ENCODE peak calls at places on chromosomes 13 and 19, in four cellular contexts. G, I, E and R are unnamed samples.
A peak's percentile ranks its signal among the peaks of the same experiment; 100 is the strongest.

GRCh38 chr19:36169084-36169760 is 17.0 kb upstream of the COX7A1 start:
- DNase-seq in G (no peak), I (no peak), E (no peak), R (no peak)

GRCh38 chr13:75357576-75358295 is 124.2 kb downstream of the TBC1D4 start:
- DNase-seq in G (peak; percentile 69), I (peak; percentile 74), E (peak; percentile 69), R (no peak)

GRCh38 chr13:39888865-39889810 is 233.7 kb downstream of the COG6 start:
- DNase-seq in G (no peak), I (no peak), E (no peak), R (no peak)

GRCh38 chr19:17311455-17312248 is 2.3 kb downstream of the DDA1 start:
- DNase-seq in G (no peak), I (no peak), E (peak; percentile 76), R (no peak)

GRCh38 chr13:109199280-109199679 is 569.9 kb downstream of the MYO16 start:
- DNase-seq in G (no peak), I (no peak), E (no peak), R (no peak)

GRCh38 chr19:10452726-10453620 is 32.6 kb downstream of the PDE4A start:
- DNase-seq in G (no peak), I (peak; percentile 38), E (no peak), R (no peak)

GRCh38 chr13:46913757-46914156 is 16.9 kb upstream of the HTR2A start:
- DNase-seq in G (no peak), I (no peak), E (no peak), R (no peak)

GRCh38 chr19:1131718-1132552 is 28.1 kb downstream of the GPX4 start:
- DNase-seq in G (peak; percentile 60), I (no peak), E (no peak), R (peak; percentile 21)

GRCh38 chr13:99636728-99637353 is 135.6 kb downstream of the TM9SF2 start:
- DNase-seq in G (no peak), I (no peak), E (no peak), R (no peak)

GRCh38 chr13:83515267-83515666 is 367.0 kb downstream of the SLITRK1 start:
- DNase-seq in G (no peak), I (no peak), E (no peak), R (no peak)

DNA sequence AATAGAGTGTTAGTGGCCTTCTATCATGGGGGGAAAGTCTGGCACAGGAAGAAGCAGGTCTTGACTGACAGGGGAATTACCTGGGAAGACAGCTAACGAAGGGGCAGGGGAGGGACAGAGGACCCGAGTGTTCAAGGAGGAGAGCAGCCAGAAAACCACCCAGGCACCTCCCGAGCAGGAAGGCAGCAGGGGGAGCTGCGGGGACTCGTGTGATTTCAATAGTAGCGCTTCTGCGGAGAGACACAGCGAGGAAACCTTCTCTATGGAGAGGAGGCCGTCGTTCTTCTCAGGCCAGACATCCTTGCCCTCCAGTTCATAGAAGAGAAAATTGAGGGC is 39.9 kb upstream of the NPAS1 start:
- DNase-seq in G (no peak), I (no peak), E (no peak), R (no peak)
- TF ChIP-seq MXI1 in G (no peak), I (no peak), E (no peak), R (no peak)

GRCh38 chr13:41352935-41353801 is 42.1 kb downstream of the NAA16 start:
- DNase-seq in G (peak; percentile 35), I (peak; percentile 55), E (peak; percentile 35), R (peak; percentile 30)
- TF ChIP-seq YY1 in G (no peak), I (no peak), E (no peak), R (no peak)

GRCh38 chr19:28307963-28308362 is 905.0 kb downstream of the UQCRFS1 start:
- DNase-seq in G (no peak), I (no peak), E (no peak), R (no peak)
- TF ChIP-seq MXI1 in G (no peak), I (no peak), E (no peak), R (no peak)

DNA sequence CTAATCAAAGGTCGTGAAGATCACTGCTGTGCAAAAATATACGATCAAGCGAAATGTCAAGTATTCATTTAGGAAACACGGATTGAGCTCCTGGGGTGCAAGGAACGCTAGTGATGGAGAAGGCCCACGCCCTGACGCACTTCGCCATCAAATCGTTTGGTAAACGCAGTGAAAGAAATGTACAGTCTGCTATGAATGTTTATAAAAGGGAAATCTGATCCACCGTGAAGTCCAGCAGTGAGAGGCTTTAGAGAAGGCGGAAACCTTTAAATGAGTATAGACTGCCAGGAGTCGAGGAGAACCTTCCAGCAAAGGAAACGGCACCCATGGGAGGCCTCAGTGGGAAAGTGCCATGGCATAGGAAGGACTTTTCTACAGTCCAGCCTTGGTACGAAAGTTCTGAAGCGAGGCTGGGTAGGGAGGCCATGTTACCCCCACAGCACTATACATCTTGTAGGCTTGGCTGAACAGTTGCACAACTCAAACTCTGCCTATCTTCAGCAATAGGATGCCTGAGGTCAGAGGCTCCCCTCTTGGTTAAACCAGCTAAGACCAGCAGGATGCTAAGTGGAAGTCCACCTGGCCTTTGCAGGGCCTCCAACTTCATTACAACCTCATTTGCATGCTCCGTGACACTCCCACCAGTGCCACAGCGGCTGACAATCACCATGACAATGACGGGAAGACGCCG is 20.4 kb downstream of the PCID2 start:
- DNase-seq in G (no peak), I (no peak), E (no peak), R (no peak)
- TF ChIP-seq YY1 in G (no peak), I (no peak), E (no peak), R (no peak)

DNA sequence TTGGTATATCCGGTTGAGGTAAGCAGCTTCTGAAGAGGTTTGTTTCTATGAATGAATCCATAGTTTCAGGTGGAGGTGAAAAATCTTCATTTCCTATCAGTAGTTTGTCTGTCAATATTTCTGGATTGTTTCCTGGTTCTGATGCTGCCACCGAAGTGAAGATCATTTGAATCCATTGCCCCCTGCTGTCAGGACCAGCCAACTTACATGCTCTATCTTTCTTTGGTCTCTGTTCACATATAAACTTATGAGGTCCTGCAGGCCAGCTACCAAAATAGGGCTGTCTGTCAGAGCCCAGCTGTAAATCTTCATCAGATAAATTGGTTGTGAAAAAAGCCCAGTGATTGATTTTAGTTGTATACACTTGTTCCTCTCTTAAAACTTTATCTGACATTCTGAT is 15.2 kb upstream of the N4BP2L1 start:
- DNase-seq in G (peak; percentile 13), I (peak; percentile 38), E (peak; percentile 69), R (peak; percentile 60)
- TF ChIP-seq MXI1 in G (no peak), I (no peak), E (no peak), R (no peak)

GRCh38 chr13:60426075-60426474 is 29.1 kb downstream of the TDRD3 start:
- DNase-seq in G (no peak), I (no peak), E (no peak), R (no peak)

GRCh38 chr13:60431108-60431700 is 34.2 kb downstream of the TDRD3 start:
- DNase-seq in G (peak; percentile 18), I (peak; percentile 36), E (peak; percentile 47), R (peak; percentile 61)

GRCh38 chr13:60427285-60427684 is 30.3 kb downstream of the TDRD3 start:
- DNase-seq in G (no peak), I (no peak), E (no peak), R (peak; percentile 46)

GRCh38 chr13:60425332-60425731 is 28.3 kb downstream of the TDRD3 start:
- DNase-seq in G (no peak), I (no peak), E (no peak), R (no peak)
- TF ChIP-seq YY1 in G (no peak), I (no peak), E (no peak), R (no peak)